ENCODE peak calls at places on chromosomes 6 and 20, in six cellular contexts. One of them, this sample, is unnamed. For H3K9me3, the result is how much of the 10 kb centered on the place peaks cover.

GRCh38 chr20:6583134-6583738 is 184.2 kb upstream of the BMP2 start:
- DNase-seq in aorta: no peak
- DNase-seq in pancreas: peak
- DNase-seq in ovary: no peak
- DNase-seq in HepG2: peak
- DNase-seq in left ventricle myocardium inferior: peak
- DNase-seq in this sample: peak

GRCh38 chr20:60851826-60852704 is 400.0 kb upstream of the CDH4 start:
- DNase-seq in aorta: no peak
- DNase-seq in pancreas: peak
- DNase-seq in ovary: no peak
- DNase-seq in HepG2: peak
- DNase-seq in left ventricle myocardium inferior: no peak
- DNase-seq in this sample: no peak

GRCh38 chr6:80767808-80768207 is 661.3 kb downstream of the BCKDHB start:
- DNase-seq in aorta: peak
- DNase-seq in pancreas: no peak
- DNase-seq in ovary: no peak
- DNase-seq in HepG2: no peak
- DNase-seq in left ventricle myocardium inferior: peak
- DNase-seq in this sample: no peak

GRCh38 chr20:17612287-17612974 is 42.6 kb downstream of the DSTN start:
- DNase-seq in aorta: peak
- DNase-seq in pancreas: no peak
- DNase-seq in ovary: peak
- DNase-seq in HepG2: peak
- DNase-seq in left ventricle myocardium inferior: no peak
- DNase-seq in this sample: no peak

GRCh38 chr6:135250751-135251356 is 69.7 kb downstream of the MYB start:
- DNase-seq in aorta: no peak
- DNase-seq in pancreas: no peak
- DNase-seq in ovary: no peak
- DNase-seq in HepG2: peak
- DNase-seq in left ventricle myocardium inferior: no peak
- DNase-seq in this sample: peak

GRCh38 chr6:156658186-156658585 is 119.0 kb upstream of the ARID1B start:
- DNase-seq in aorta: no peak
- DNase-seq in pancreas: no peak
- DNase-seq in ovary: peak
- DNase-seq in HepG2: no peak
- DNase-seq in left ventricle myocardium inferior: no peak
- DNase-seq in this sample: peak

GRCh38 chr6:2688416-2689064 is 62.2 kb downstream of the MYLK4 start:
- DNase-seq in aorta: no peak
- DNase-seq in pancreas: no peak
- DNase-seq in ovary: no peak
- DNase-seq in HepG2: peak
- DNase-seq in left ventricle myocardium inferior: no peak
- DNase-seq in this sample: no peak

GRCh38 chr6:148653138-148653776 is 93.6 kb upstream of the UST start:
- DNase-seq in aorta: no peak
- DNase-seq in pancreas: no peak
- DNase-seq in ovary: no peak
- DNase-seq in HepG2: no peak
- DNase-seq in left ventricle myocardium inferior: no peak
- DNase-seq in this sample: no peak

GRCh38 chr6:22737331-22737730 is 168.0 kb downstream of the HDGFL1 start:
- DNase-seq in aorta: peak
- DNase-seq in pancreas: peak
- DNase-seq in ovary: peak
- DNase-seq in HepG2: no peak
- DNase-seq in left ventricle myocardium inferior: no peak
- DNase-seq in this sample: peak

GRCh38 chr20:53678990-53679596 is 85.5 kb upstream of the ZNF217 start:
- DNase-seq in aorta: no peak
- DNase-seq in pancreas: no peak
- DNase-seq in ovary: no peak
- DNase-seq in HepG2: peak
- DNase-seq in left ventricle myocardium inferior: no peak
- DNase-seq in this sample: peak

GRCh38 chr6:43125119-43125518 is 46.0 kb upstream of the SRF start:
- DNase-seq in aorta: peak
- DNase-seq in pancreas: no peak
- DNase-seq in ovary: peak
- DNase-seq in HepG2: peak
- DNase-seq in left ventricle myocardium inferior: no peak
- DNase-seq in this sample: no peak

GRCh38 chr6:42105714-42106662 is 36.4 kb downstream of the C6orf132 start:
- DNase-seq in aorta: no peak
- DNase-seq in pancreas: no peak
- DNase-seq in ovary: no peak
- DNase-seq in HepG2: no peak
- DNase-seq in left ventricle myocardium inferior: no peak
- DNase-seq in this sample: no peak

GRCh38 chr6:11615214-11615602 is 77.7 kb downstream of the TMEM170B start:
- DNase-seq in aorta: no peak
- DNase-seq in pancreas: no peak
- DNase-seq in ovary: no peak
- DNase-seq in HepG2: no peak
- DNase-seq in left ventricle myocardium inferior: no peak
- DNase-seq in this sample: no peak

GRCh38 chr6:148021715-148022114 is 320.9 kb upstream of the SASH1 start:
- DNase-seq in aorta: no peak
- DNase-seq in pancreas: no peak
- DNase-seq in ovary: no peak
- DNase-seq in HepG2: no peak
- DNase-seq in left ventricle myocardium inferior: no peak
- DNase-seq in this sample: no peak

GRCh38 chr6:83696674-83697073 is 12.2 kb downstream of the SNAP91 start:
- DNase-seq in aorta: no peak
- DNase-seq in pancreas: no peak
- DNase-seq in ovary: no peak
- DNase-seq in HepG2: no peak
- DNase-seq in left ventricle myocardium inferior: no peak
- DNase-seq in this sample: no peak

GRCh38 chr6:35185302-35185681 is 28.5 kb upstream of the SCUBE3 start:
- DNase-seq in aorta: peak
- DNase-seq in pancreas: no peak
- DNase-seq in ovary: no peak
- DNase-seq in HepG2: peak
- DNase-seq in left ventricle myocardium inferior: peak
- DNase-seq in this sample: no peak

GRCh38 chr20:31602779-31603441 is 2.2 kb upstream of the ID1 start:
- DNase-seq in aorta: no peak
- DNase-seq in pancreas: no peak
- DNase-seq in ovary: no peak
- DNase-seq in HepG2: peak
- DNase-seq in left ventricle myocardium inferior: no peak
- DNase-seq in this sample: no peak

GRCh38 chr6:157823523-157824370 is 701 bp downstream of the SNX9 start:
- DNase-seq in aorta: peak
- DNase-seq in pancreas: peak
- DNase-seq in ovary: peak
- DNase-seq in HepG2: peak
- DNase-seq in left ventricle myocardium inferior: peak
- DNase-seq in this sample: peak

GRCh38 chr6:152353440-152353839 is 283.7 kb downstream of the SYNE1 start:
- DNase-seq in aorta: no peak
- DNase-seq in pancreas: no peak
- DNase-seq in ovary: no peak
- DNase-seq in HepG2: no peak
- DNase-seq in left ventricle myocardium inferior: no peak
- DNase-seq in this sample: no peak

GRCh38 chr20:6162239-6162638 is 39.4 kb upstream of the FERMT1 start:
- DNase-seq in aorta: no peak
- DNase-seq in pancreas: peak
- DNase-seq in ovary: no peak
- DNase-seq in HepG2: no peak
- DNase-seq in left ventricle myocardium inferior: peak
- DNase-seq in this sample: no peak

GRCh38 chr20:50918403-50918802 is 12.8 kb downstream of the ADNP start:
- DNase-seq in aorta: no peak
- DNase-seq in pancreas: no peak
- DNase-seq in ovary: no peak
- DNase-seq in HepG2: no peak
- DNase-seq in left ventricle myocardium inferior: no peak
- DNase-seq in this sample: no peak

GRCh38 chr6:105112577-105112976 is 67.2 kb downstream of the POPDC3 start:
- DNase-seq in aorta: no peak
- DNase-seq in pancreas: no peak
- DNase-seq in ovary: no peak
- DNase-seq in HepG2: no peak
- DNase-seq in left ventricle myocardium inferior: no peak
- DNase-seq in this sample: no peak

GRCh38 chr20:35307666-35308653 is 15.7 kb upstream of the FAM83C start:
- DNase-seq in aorta: peak
- DNase-seq in pancreas: peak
- DNase-seq in ovary: no peak
- DNase-seq in HepG2: no peak
- DNase-seq in left ventricle myocardium inferior: peak
- DNase-seq in this sample: no peak

GRCh38 chr6:20789162-20789561 is 254.9 kb downstream of the CDKAL1 start:
- DNase-seq in aorta: no peak
- DNase-seq in pancreas: no peak
- DNase-seq in ovary: no peak
- DNase-seq in HepG2: no peak
- DNase-seq in left ventricle myocardium inferior: no peak
- DNase-seq in this sample: no peak

GRCh38 chr6:20168668-20169633 is 43.3 kb downstream of the MBOAT1 start:
- DNase-seq in aorta: no peak
- DNase-seq in pancreas: no peak
- DNase-seq in ovary: no peak
- DNase-seq in HepG2: no peak
- DNase-seq in left ventricle myocardium inferior: no peak
- DNase-seq in this sample: no peak

GRCh38 chr20:56117350-56117749 is 112.0 kb upstream of the CBLN4 start:
- DNase-seq in aorta: no peak
- DNase-seq in pancreas: no peak
- DNase-seq in ovary: no peak
- DNase-seq in HepG2: no peak
- DNase-seq in left ventricle myocardium inferior: no peak
- DNase-seq in this sample: no peak
- H3K9me3 ChIP-seq in aorta: under half
- H3K9me3 ChIP-seq in pancreas: under half
- H3K9me3 ChIP-seq in ovary: under half
- H3K9me3 ChIP-seq in HepG2: half or more
- H3K9me3 ChIP-seq in left ventricle myocardium inferior: under half
- H3K9me3 ChIP-seq in this sample: under half

DNA sequence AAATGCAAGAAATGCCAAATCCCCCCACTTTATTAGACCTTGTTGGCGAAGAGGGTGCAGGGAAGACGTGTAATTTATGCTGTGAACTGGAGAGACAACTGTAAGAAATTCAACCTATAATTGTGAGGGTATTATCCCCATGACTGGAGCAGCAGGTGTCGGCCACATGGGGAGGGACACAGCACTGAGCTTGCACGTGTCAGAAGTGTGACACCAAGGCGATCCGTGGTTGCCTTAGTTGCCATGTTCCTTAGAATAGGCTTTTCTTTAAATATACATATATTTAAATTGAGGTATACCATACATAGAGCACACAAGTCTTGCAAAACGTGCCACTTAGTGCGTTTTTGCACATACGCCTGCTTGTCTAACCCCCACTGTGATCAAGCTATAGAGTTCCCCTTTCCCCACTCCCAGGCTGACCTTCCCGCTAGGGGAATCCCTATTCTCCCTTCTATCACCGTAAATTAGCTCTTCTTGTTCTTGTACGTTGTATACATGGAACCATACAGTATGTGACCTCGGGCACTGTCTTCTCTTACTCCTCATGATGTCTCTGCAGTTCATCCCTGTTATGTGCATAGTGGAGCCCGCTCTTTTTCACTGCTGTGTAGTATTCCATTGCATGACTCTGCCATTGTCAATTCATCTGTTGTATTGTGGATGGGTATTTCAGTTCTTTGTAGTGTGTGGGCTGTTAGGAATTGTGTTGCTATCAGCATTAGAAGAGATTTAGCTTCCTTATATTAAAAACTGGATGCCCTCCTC is 81.5 kb upstream of the PMEPA1 start:
- DNase-seq in aorta: peak
- DNase-seq in pancreas: no peak
- DNase-seq in ovary: no peak
- DNase-seq in HepG2: no peak
- DNase-seq in left ventricle myocardium inferior: no peak
- DNase-seq in this sample: no peak
- H3K4me3 ChIP-seq in aorta: no peak
- H3K4me3 ChIP-seq in pancreas: no peak
- H3K4me3 ChIP-seq in ovary: no peak
- H3K4me3 ChIP-seq in HepG2: no peak
- H3K4me3 ChIP-seq in left ventricle myocardium inferior: no peak
- H3K4me3 ChIP-seq in this sample: no peak

DNA sequence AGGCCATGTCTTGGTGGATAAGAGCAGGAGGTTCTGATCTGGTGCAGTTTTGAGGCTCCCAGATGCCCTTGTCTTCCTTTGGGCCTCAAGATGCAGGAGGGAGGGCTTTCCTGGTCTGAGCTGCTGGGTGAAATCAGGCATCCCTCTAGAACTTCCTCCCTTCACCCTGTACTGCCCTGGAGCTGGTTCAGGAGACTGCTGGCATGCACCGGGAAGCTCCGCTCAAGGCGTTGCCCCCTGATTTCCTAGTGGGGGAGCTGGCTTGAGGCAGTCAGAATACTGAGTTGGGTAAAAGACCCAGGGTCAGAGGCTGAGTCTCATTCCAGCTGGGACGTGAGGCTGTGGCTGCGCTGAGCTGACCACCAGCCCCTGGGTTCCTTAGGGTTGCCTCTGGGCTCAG is 12.0 kb downstream of the PHACTR3 start:
- DNase-seq in aorta: no peak
- DNase-seq in pancreas: no peak
- DNase-seq in ovary: no peak
- DNase-seq in HepG2: no peak
- DNase-seq in left ventricle myocardium inferior: no peak
- DNase-seq in this sample: no peak
- H3K9me3 ChIP-seq in aorta: under half
- H3K9me3 ChIP-seq in pancreas: under half
- H3K9me3 ChIP-seq in ovary: under half
- H3K9me3 ChIP-seq in HepG2: under half
- H3K9me3 ChIP-seq in left ventricle myocardium inferior: under half
- H3K9me3 ChIP-seq in this sample: under half

GRCh38 chr6:144718431-144718830 is 433.3 kb downstream of the UTRN start:
- DNase-seq in aorta: no peak
- DNase-seq in pancreas: no peak
- DNase-seq in ovary: no peak
- DNase-seq in HepG2: no peak
- DNase-seq in left ventricle myocardium inferior: no peak
- DNase-seq in this sample: no peak

GRCh38 chr6:144710207-144710606 is 425.1 kb downstream of the UTRN start:
- DNase-seq in aorta: no peak
- DNase-seq in pancreas: no peak
- DNase-seq in ovary: no peak
- DNase-seq in HepG2: no peak
- DNase-seq in left ventricle myocardium inferior: no peak
- DNase-seq in this sample: no peak

GRCh38 chr6:144715344-144715743 is 430.2 kb downstream of the UTRN start:
- DNase-seq in aorta: no peak
- DNase-seq in pancreas: no peak
- DNase-seq in ovary: no peak
- DNase-seq in HepG2: no peak
- DNase-seq in left ventricle myocardium inferior: no peak
- DNase-seq in this sample: no peak

GRCh38 chr6:144714031-144714732 is 429.0 kb downstream of the UTRN start:
- DNase-seq in aorta: no peak
- DNase-seq in pancreas: no peak
- DNase-seq in ovary: no peak
- DNase-seq in HepG2: no peak
- DNase-seq in left ventricle myocardium inferior: no peak
- DNase-seq in this sample: no peak

GRCh38 chr6:144712541-144712940 is 427.4 kb downstream of the UTRN start:
- DNase-seq in aorta: no peak
- DNase-seq in pancreas: no peak
- DNase-seq in ovary: no peak
- DNase-seq in HepG2: no peak
- DNase-seq in left ventricle myocardium inferior: no peak
- DNase-seq in this sample: no peak
- H3K4me3 ChIP-seq in aorta: no peak
- H3K4me3 ChIP-seq in pancreas: no peak
- H3K4me3 ChIP-seq in ovary: no peak
- H3K4me3 ChIP-seq in HepG2: no peak
- H3K4me3 ChIP-seq in left ventricle myocardium inferior: no peak
- H3K4me3 ChIP-seq in this sample: no peak

This sample was measured in HAP-1.